ENCODE peak calls at places on chromosomes 12 and 14, in eight cellular contexts. Y, O, C, N, K, V, X and L are unnamed samples.

GRCh38 chr14:103552011-103552797 is 10.3 kb downstream of the BAG5 start:
- DNase-seq in Y (no peak), O (no peak), C (peak), N (no peak), K (peak), V (no peak), X (no peak), L (no peak)

GRCh38 chr12:93311827-93312226 is 65.9 kb upstream of the NUDT4 start:
- DNase-seq in Y (no peak), O (no peak), C (no peak), N (no peak), K (no peak), V (no peak), X (no peak), L (no peak)

GRCh38 chr12:66813137-66813867 is 134.4 kb upstream of the GRIP1 start:
- DNase-seq in Y (peak), O (no peak), C (no peak), N (no peak), K (no peak), V (no peak), X (no peak), L (no peak)

GRCh38 chr14:71011479-71011878 is 104.2 kb downstream of the PCNX1 start:
- DNase-seq in Y (peak), O (no peak), C (no peak), N (no peak), K (peak), V (peak), X (no peak), L (no peak)

GRCh38 chr12:120328228-120328627 is 649 bp upstream of the PLA2G1B start:
- DNase-seq in Y (no peak), O (no peak), C (no peak), N (no peak), K (no peak), V (no peak), X (no peak), L (no peak)

GRCh38 chr14:65637780-65638179 is 225.2 kb downstream of the FUT8 start:
- DNase-seq in Y (no peak), O (no peak), C (no peak), N (no peak), K (no peak), V (no peak), X (peak), L (no peak)

GRCh38 chr14:23528555-23528954 is 23.0 kb downstream of the ZFHX2 start:
- DNase-seq in Y (no peak), O (no peak), C (no peak), N (no peak), K (no peak), V (no peak), X (no peak), L (no peak)

GRCh38 chr14:100899841-100900771 is 3.4 kb downstream of the RTL1 start:
- DNase-seq in Y (peak), O (no peak), C (peak), N (no peak), K (no peak), V (peak), X (no peak), L (no peak)

GRCh38 chr14:66137076-66137475 is 349.1 kb upstream of the CCDC196 start:
- DNase-seq in Y (no peak), O (no peak), C (no peak), N (no peak), K (no peak), V (no peak), X (no peak), L (no peak)

GRCh38 chr12:47995976-47996375 is 8.3 kb downstream of the COL2A1 start:
- DNase-seq in Y (no peak), O (no peak), C (no peak), N (peak), K (peak), V (peak), X (no peak), L (no peak)

GRCh38 chr12:55829967-55830600 is 697 bp upstream of the DNAJC14 start:
- DNase-seq in Y (peak), O (no peak), C (peak), N (no peak), K (no peak), V (peak), X (peak), L (no peak)

GRCh38 chr14:78835909-78836308 is 665.7 kb downstream of the NRXN3 start:
- DNase-seq in Y (no peak), O (no peak), C (no peak), N (no peak), K (no peak), V (no peak), X (no peak), L (no peak)

GRCh38 chr12:56631790-56632700 is 1.9 kb upstream of the BAZ2A start:
- DNase-seq in Y (peak), O (peak), C (peak), N (peak), K (peak), V (peak), X (no peak), L (peak)

GRCh38 chr12:20950248-20950647 is 139.7 kb downstream of the SLCO1B3 start:
- DNase-seq in Y (peak), O (peak), C (no peak), N (peak), K (peak), V (peak), X (no peak), L (no peak)

GRCh38 chr12:16187684-16188083 is 89.8 kb downstream of the SLC15A5 start:
- DNase-seq in Y (no peak), O (no peak), C (no peak), N (no peak), K (no peak), V (no peak), X (no peak), L (no peak)

GRCh38 chr12:61367281-61367785 is 892.9 kb upstream of the USP15 start:
- DNase-seq in Y (no peak), O (no peak), C (no peak), N (no peak), K (no peak), V (no peak), X (no peak), L (no peak)

GRCh38 chr12:96334502-96334901 is 65.7 kb downstream of the CDK17 start:
- DNase-seq in Y (no peak), O (no peak), C (no peak), N (no peak), K (no peak), V (peak), X (no peak), L (no peak)

GRCh38 chr12:41437578-41437977 is 249.5 kb downstream of the PDZRN4 start:
- DNase-seq in Y (no peak), O (no peak), C (no peak), N (no peak), K (peak), V (no peak), X (no peak), L (no peak)

GRCh38 chr12:92505373-92506340 is 197.1 kb upstream of the PLEKHG7 start:
- DNase-seq in Y (peak), O (no peak), C (peak), N (peak), K (peak), V (peak), X (peak), L (peak)

GRCh38 chr14:55438066-55438683 is 2.2 kb downstream of the TBPL2 start:
- DNase-seq in Y (peak), O (peak), C (no peak), N (peak), K (peak), V (peak), X (peak), L (no peak)

GRCh38 chr12:7899755-7900154 is 27.0 kb upstream of the SLC2A14 start:
- DNase-seq in Y (no peak), O (no peak), C (no peak), N (no peak), K (no peak), V (no peak), X (no peak), L (no peak)

GRCh38 chr14:79701371-79701770 is 509.9 kb downstream of the DIO2 start:
- DNase-seq in Y (no peak), O (no peak), C (no peak), N (no peak), K (no peak), V (no peak), X (no peak), L (no peak)

GRCh38 chr12:120640840-120641833 is 711 bp downstream of the CABP1 start:
- DNase-seq in Y (peak), O (peak), C (peak), N (peak), K (peak), V (peak), X (peak), L (peak)